ENCODE peak calls at places on chromosomes 7 and 10, in seven cellular contexts. O is SK-N-SH, U is HCT116, G is GM12878, N is K562, V is HepG2, A is H1. R is an unnamed sample.

GRCh38 chr10:71589617-71590551 is 129.7 kb downstream of the C10orf105 start:
- DNase-seq in U (no peak), V (peak; percentile 52), A (no peak), N (no peak), G (no peak), O (no peak), R (peak; percentile 20)

GRCh38 chr7:134770676-134771075 is 8.8 kb upstream of the CALD1 start:
- DNase-seq in O (no peak), N (peak; percentile 16), U (no peak), V (no peak), G (no peak), A (no peak), R (no peak)

GRCh38 chr7:155439311-155440017 is 18.5 kb upstream of the EN2 start:
- DNase-seq in G (no peak), O (no peak), V (no peak), A (no peak), U (no peak), N (no peak), R (no peak)

GRCh38 chr7:2445898-2446555 is 30.2 kb downstream of the GRIFIN start:
- DNase-seq in U (no peak), O (no peak), A (no peak), G (no peak), N (no peak), V (no peak), R (no peak)

GRCh38 chr10:91406322-91406721 is 3.8 kb upstream of the HECTD2 start:
- DNase-seq in G (no peak), V (no peak), A (no peak), U (no peak), O (no peak), N (no peak), R (no peak)

GRCh38 chr10:130934333-130935035 is 377.0 kb downstream of the TCERG1L start:
- DNase-seq in V (no peak), A (no peak), U (no peak), N (no peak), O (no peak), G (no peak), R (no peak)

GRCh38 chr7:22920664-22921063 is 93.3 kb downstream of the HYCC1 start:
- DNase-seq in N (peak; percentile 32), G (no peak), V (no peak), O (no peak), A (no peak), U (no peak), R (peak; percentile 40)

GRCh38 chr10:48377751-48378585 is 71.5 kb downstream of the MAPK8 start:
- DNase-seq in N (no peak), G (no peak), U (no peak), A (no peak), O (no peak), V (no peak), R (no peak)

GRCh38 chr7:148847815-148848726 is 36.0 kb downstream of the EZH2 start:
- DNase-seq in A (no peak), U (no peak), N (peak; percentile 80), O (peak; percentile 31), V (no peak), G (no peak), R (no peak)

GRCh38 chr7:22442887-22443369 is 57.1 kb downstream of the STEAP1B start:
- DNase-seq in O (no peak), N (no peak), U (no peak), V (no peak), A (no peak), G (no peak), R (peak; percentile 16)

GRCh38 chr10:71272122-71272771 is 46.8 kb upstream of the SLC29A3 start:
- DNase-seq in A (no peak), G (no peak), O (peak; percentile 80), N (no peak), V (no peak), U (no peak), R (no peak)

GRCh38 chr10:49534670-49535381 is 4.1 kb downstream of the ERCC6 start:
- DNase-seq in V (no peak), A (no peak), N (no peak), U (no peak), G (peak; percentile 91), O (no peak), R (no peak)

GRCh38 chr10:19283285-19283684 is 234.7 kb downstream of the MALRD1 start:
- DNase-seq in U (no peak), V (no peak), A (no peak), N (no peak), O (no peak), G (no peak), R (no peak)

GRCh38 chr10:91103384-91104184 is 116.9 kb upstream of the PCGF5 start:
- DNase-seq in N (peak; percentile 91), V (no peak), O (peak; percentile 34), A (no peak), G (peak; percentile 17), U (no peak), R (no peak)

GRCh38 chr7:81457858-81458522 is 311.9 kb downstream of the HGF start:
- DNase-seq in O (no peak), N (no peak), V (no peak), U (peak; percentile 13), G (no peak), A (no peak), R (peak; percentile 54)

GRCh38 chr7:150937848-150938561 is 40.1 kb downstream of the KCNH2 start:
- DNase-seq in N (peak; percentile 45), V (no peak), U (no peak), O (peak; percentile 41), G (no peak), A (no peak), R (no peak)

GRCh38 chr7:10593080-10593479 is 380.6 kb upstream of the PHF14 start:
- DNase-seq in V (no peak), N (no peak), U (no peak), A (no peak), O (no peak), G (no peak), R (no peak)

GRCh38 chr7:43850348-43851116 is 18.8 kb downstream of the MRPS24 start:
- DNase-seq in V (no peak), O (no peak), A (no peak), G (peak; percentile 45), N (no peak), U (no peak), R (no peak)

GRCh38 chr10:47330804-47331203 is 8.6 kb downstream of the GDF2 start:
- DNase-seq in O (no peak), V (no peak), U (no peak), N (no peak), G (no peak), A (no peak), R (no peak)

GRCh38 chr10:79068203-79068561 is 584 bp upstream of the ZMIZ1 start:
- DNase-seq in V (no peak), O (no peak), N (peak; percentile 58), G (no peak), U (no peak), A (no peak), R (no peak)

GRCh38 chr7:2680792-2681490 is 7.1 kb upstream of the AMZ1 start:
- DNase-seq in N (peak; percentile 82), A (peak; percentile 46), O (peak; percentile 94), G (no peak), U (peak; percentile 56), V (peak; percentile 55), R (peak; percentile 98)

GRCh38 chr10:6275022-6275997 is 72.6 kb downstream of the PFKFB3 start:
- DNase-seq in U (peak; percentile 89), G (peak; percentile 49), A (peak; percentile 62), N (peak; percentile 73), O (peak; percentile 36), V (peak; percentile 53), R (no peak)

GRCh38 chr7:43463401-43463980 is 119.4 kb upstream of the STK17A start:
- DNase-seq in O (no peak), U (no peak), V (no peak), A (no peak), N (no peak), G (no peak), R (no peak)

GRCh38 chr10:9198611-9199010 is 1144.1 kb downstream of the GATA3 start:
- DNase-seq in U (no peak), N (no peak), A (no peak), V (no peak), G (no peak), O (no peak), R (no peak)

GRCh38 chr7:23334482-23335056 is 35.4 kb downstream of the MALSU1 start:
- DNase-seq in A (no peak), O (no peak), G (no peak), V (peak; percentile 94), N (peak; percentile 11), U (peak; percentile 91), R (peak; percentile 36)

GRCh38 chr10:131127610-131128009 is 183.9 kb downstream of the TCERG1L start:
- DNase-seq in V (no peak), G (no peak), N (no peak), U (no peak), O (peak; percentile 48), A (no peak), R (no peak)

GRCh38 chr7:77327932-77328628 is 88.1 kb downstream of the GSAP start:
- DNase-seq in O (no peak), A (no peak), G (no peak), V (no peak), N (no peak), U (no peak), R (no peak)

GRCh38 chr10:62573929-62574328 is 199.8 kb downstream of the ZNF365 start:
- DNase-seq in A (no peak), V (no peak), G (no peak), O (no peak), U (no peak), N (no peak), R (no peak)

GRCh38 chr10:119498889-119499864 is 43.3 kb downstream of the RGS10 start:
- DNase-seq in V (peak; percentile 91), U (no peak), A (no peak), O (no peak), G (no peak), N (no peak), R (no peak)
- TF ChIP-seq JUND in V (no peak), U (no peak), A (no peak), O (no peak), G (no peak), N (no peak), R (no peak)

DNA sequence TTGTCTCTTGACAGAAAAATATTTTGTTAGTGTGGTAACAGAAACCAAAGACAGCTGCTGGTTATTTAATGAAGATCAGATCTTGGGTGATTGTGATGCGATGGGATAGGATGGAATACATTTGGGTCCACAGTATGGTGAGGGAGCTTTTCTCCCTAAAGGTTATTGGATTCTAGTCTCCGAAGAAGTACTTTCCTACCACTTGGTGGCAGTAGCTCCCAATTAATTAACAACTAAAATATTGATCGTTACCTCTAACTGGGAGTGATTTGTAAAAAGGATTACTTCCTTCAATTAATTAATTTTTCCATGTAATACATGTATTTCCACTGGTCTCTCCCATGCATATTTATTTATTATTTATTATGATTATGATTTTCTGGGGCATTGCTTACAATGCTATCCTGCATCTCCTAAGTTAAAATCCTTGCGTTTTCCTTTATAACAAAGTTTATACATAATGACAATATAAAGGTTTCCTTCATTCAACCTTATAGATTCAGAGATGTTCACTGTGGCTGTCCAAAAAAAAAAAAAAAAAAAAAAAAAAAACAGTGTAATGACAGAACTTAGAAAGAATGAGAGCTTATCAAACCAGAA is 25.6 kb downstream of the TMEM196 start:
- DNase-seq in A (no peak), N (peak; percentile 45), V (peak; percentile 32), G (no peak), U (peak; percentile 49), O (peak; percentile 47), R (peak; percentile 73)
- TF ChIP-seq JUND in A (no peak), N (no peak), V (no peak), G (no peak), U (no peak), O (no peak), R (no peak)

GRCh38 chr10:132650611-132651250 is 113.1 kb downstream of the INPP5A start:
- DNase-seq in N (no peak), O (no peak), G (no peak), U (no peak), V (no peak), A (no peak), R (no peak)
- TF ChIP-seq JUND in N (no peak), O (no peak), G (no peak), U (no peak), V (no peak), A (no peak), R (no peak)

GRCh38 chr10:4850400-4850799 is 24.4 kb downstream of the AKR1E2 start:
- DNase-seq in G (no peak), V (no peak), N (no peak), U (no peak), O (no peak), A (no peak), R (no peak)
- TF ChIP-seq JUND in G (no peak), V (no peak), N (no peak), U (no peak), O (no peak), A (no peak), R (no peak)

R was measured in T47D.